ENCODE peak calls at places on chromosomes 12 and 14, in eight cellular contexts. One of them, this sample, is unnamed.

GRCh38 chr14:67474366-67474765 is 14.2 kb downstream of the TMEM229B start:
- DNase-seq in Panc1: no peak
- DNase-seq in activated CD4-positive, CD25-positive, alpha-beta regulatory T cell: no peak
- DNase-seq in NCI-H1436: no peak
- DNase-seq in psoas muscle: no peak
- DNase-seq in activated T-helper 1 cell treated with anti-CD3 and anti-CD28 coated beads, Interleukin-2, amount 50 U/mL, for 16 hours: no peak
- DNase-seq in GM23248: no peak
- DNase-seq in LHCN-M2: no peak
- DNase-seq in this sample: no peak

GRCh38 chr14:39266589-39266870 is 32.8 kb downstream of the MIA2 start:
- DNase-seq in Panc1: no peak
- DNase-seq in activated CD4-positive, CD25-positive, alpha-beta regulatory T cell: no peak
- DNase-seq in NCI-H1436: no peak
- DNase-seq in psoas muscle: peak
- DNase-seq in activated T-helper 1 cell treated with anti-CD3 and anti-CD28 coated beads, Interleukin-2, amount 50 U/mL, for 16 hours: no peak
- DNase-seq in GM23248: peak
- DNase-seq in LHCN-M2: no peak
- DNase-seq in this sample: no peak

GRCh38 chr12:49552014-49552413 is 13.2 kb downstream of the KCNH3 start:
- DNase-seq in Panc1: no peak
- DNase-seq in activated CD4-positive, CD25-positive, alpha-beta regulatory T cell: no peak
- DNase-seq in NCI-H1436: no peak
- DNase-seq in psoas muscle: peak
- DNase-seq in activated T-helper 1 cell treated with anti-CD3 and anti-CD28 coated beads, Interleukin-2, amount 50 U/mL, for 16 hours: no peak
- DNase-seq in GM23248: peak
- DNase-seq in LHCN-M2: peak
- DNase-seq in this sample: no peak

GRCh38 chr12:132761032-132761910 is at the start of gene ANKLE2:
- DNase-seq in Panc1: no peak
- DNase-seq in activated CD4-positive, CD25-positive, alpha-beta regulatory T cell: peak
- DNase-seq in NCI-H1436: peak
- DNase-seq in psoas muscle: peak
- DNase-seq in activated T-helper 1 cell treated with anti-CD3 and anti-CD28 coated beads, Interleukin-2, amount 50 U/mL, for 16 hours: peak
- DNase-seq in GM23248: peak
- DNase-seq in LHCN-M2: peak
- DNase-seq in this sample: peak

GRCh38 chr12:96198970-96199369 is 4.8 kb downstream of the ELK3 start:
- DNase-seq in Panc1: no peak
- DNase-seq in activated CD4-positive, CD25-positive, alpha-beta regulatory T cell: no peak
- DNase-seq in NCI-H1436: no peak
- DNase-seq in psoas muscle: no peak
- DNase-seq in activated T-helper 1 cell treated with anti-CD3 and anti-CD28 coated beads, Interleukin-2, amount 50 U/mL, for 16 hours: no peak
- DNase-seq in GM23248: peak
- DNase-seq in LHCN-M2: peak
- DNase-seq in this sample: no peak

GRCh38 chr14:93744876-93745275 is 43.4 kb downstream of the PRIMA1 start:
- DNase-seq in Panc1: no peak
- DNase-seq in activated CD4-positive, CD25-positive, alpha-beta regulatory T cell: no peak
- DNase-seq in NCI-H1436: no peak
- DNase-seq in psoas muscle: peak
- DNase-seq in activated T-helper 1 cell treated with anti-CD3 and anti-CD28 coated beads, Interleukin-2, amount 50 U/mL, for 16 hours: no peak
- DNase-seq in GM23248: no peak
- DNase-seq in LHCN-M2: no peak
- DNase-seq in this sample: no peak

GRCh38 chr12:25884920-25885234 is 73.6 kb upstream of the RASSF8 start:
- DNase-seq in Panc1: no peak
- DNase-seq in activated CD4-positive, CD25-positive, alpha-beta regulatory T cell: no peak
- DNase-seq in NCI-H1436: no peak
- DNase-seq in psoas muscle: no peak
- DNase-seq in activated T-helper 1 cell treated with anti-CD3 and anti-CD28 coated beads, Interleukin-2, amount 50 U/mL, for 16 hours: no peak
- DNase-seq in GM23248: no peak
- DNase-seq in LHCN-M2: no peak
- DNase-seq in this sample: no peak

GRCh38 chr12:126847005-126847629 is 1419.9 kb upstream of the TMEM132C start:
- DNase-seq in Panc1: no peak
- DNase-seq in activated CD4-positive, CD25-positive, alpha-beta regulatory T cell: no peak
- DNase-seq in NCI-H1436: no peak
- DNase-seq in psoas muscle: no peak
- DNase-seq in activated T-helper 1 cell treated with anti-CD3 and anti-CD28 coated beads, Interleukin-2, amount 50 U/mL, for 16 hours: no peak
- DNase-seq in GM23248: no peak
- DNase-seq in LHCN-M2: no peak
- DNase-seq in this sample: no peak

GRCh38 chr12:105561981-105562726 is 231.7 kb downstream of the C12orf75 start:
- DNase-seq in Panc1: peak
- DNase-seq in activated CD4-positive, CD25-positive, alpha-beta regulatory T cell: no peak
- DNase-seq in NCI-H1436: peak
- DNase-seq in psoas muscle: peak
- DNase-seq in activated T-helper 1 cell treated with anti-CD3 and anti-CD28 coated beads, Interleukin-2, amount 50 U/mL, for 16 hours: no peak
- DNase-seq in GM23248: peak
- DNase-seq in LHCN-M2: peak
- DNase-seq in this sample: no peak